ENCODE peak calls at places on chromosomes 11 and 22, in eight cellular contexts. M is mesendoderm, T is NCI-H2029, K is fibroblast of lung, W is posterior cingulate gyrus, U is uterus, O is lung microvascular endothelial cell, Y is A172. H is an unnamed sample.

GRCh38 chr11:87892291-87892690 is 283.0 kb downstream of the RAB38 start:
- DNase-seq in U (no peak), T (no peak), Y (peak; percentile 5), M (no peak), K (no peak), O (no peak), W (no peak), H (no peak)

GRCh38 chr11:27904358-27905055 is 203.4 kb downstream of the KIF18A start:
- DNase-seq in W (no peak), M (no peak), K (peak; percentile 30), U (no peak), Y (peak; percentile 74), O (peak; percentile 63), T (no peak), H (no peak)

GRCh38 chr11:120645639-120646038 is 134.1 kb downstream of the GRIK4 start:
- DNase-seq in M (peak; percentile 83), U (no peak), T (peak; percentile 34), Y (no peak), O (no peak), W (peak; percentile 66), K (no peak), H (peak; percentile 75)

GRCh38 chr22:37659066-37659896 is 758 bp downstream of the PDXP start:
- DNase-seq in O (no peak), W (no peak), T (no peak), M (no peak), U (no peak), Y (no peak), K (no peak), H (no peak)

GRCh38 chr11:64306876-64307622 is 1.7 kb downstream of the ESRRA start:
- DNase-seq in U (no peak), K (no peak), O (no peak), W (no peak), T (no peak), M (no peak), Y (no peak), H (no peak)

GRCh38 chr22:49544286-49544685 is 283.4 kb downstream of the BRD1 start:
- DNase-seq in M (no peak), Y (no peak), O (no peak), K (no peak), W (peak; percentile 15), U (no peak), T (no peak), H (peak; percentile 62)

GRCh38 chr11:46381836-46382643 is 571 bp downstream of the MDK start:
- DNase-seq in Y (no peak), O (peak; percentile 41), T (no peak), W (no peak), U (no peak), M (peak; percentile 73), K (no peak), H (peak; percentile 65)

GRCh38 chr22:41197046-41197807 is 7.9 kb upstream of the L3MBTL2 start:
- DNase-seq in K (peak; percentile 32), W (peak; percentile 98), T (peak; percentile 59), M (peak; percentile 80), U (peak; percentile 73), Y (peak; percentile 18), O (peak; percentile 62), H (peak; percentile 73)

GRCh38 chr11:126718319-126718718 is 282.3 kb downstream of the KIRREL3 start:
- DNase-seq in W (no peak), M (peak; percentile 19), O (no peak), K (no peak), U (no peak), T (no peak), Y (peak; percentile 8), H (no peak)

GRCh38 chr22:43479962-43480361 is 68.1 kb downstream of the MPPED1 start:
- DNase-seq in W (peak; percentile 51), O (no peak), M (no peak), K (no peak), U (no peak), T (no peak), Y (no peak), H (no peak)

GRCh38 chr11:61000426-61000825 is 28.9 kb downstream of the CD6 start:
- DNase-seq in W (no peak), Y (no peak), U (no peak), T (no peak), O (no peak), M (no peak), K (no peak), H (no peak)

GRCh38 chr11:86678823-86679222 is 6.4 kb upstream of the ME3 start:
- DNase-seq in M (no peak), W (no peak), U (no peak), K (no peak), O (no peak), Y (peak; percentile 53), T (no peak), H (no peak)

GRCh38 chr11:68601147-68601546 is 83.2 kb upstream of the GAL start:
- DNase-seq in Y (no peak), M (no peak), K (no peak), T (no peak), O (no peak), U (no peak), W (no peak), H (no peak)

GRCh38 chr22:36838119-36839030 is 21.5 kb upstream of the PVALB start:
- DNase-seq in M (no peak), W (no peak), K (no peak), Y (no peak), T (no peak), U (no peak), O (no peak), H (no peak)

GRCh38 chr11:15493921-15494630 is 379.4 kb downstream of the INSC start:
- DNase-seq in U (no peak), Y (no peak), O (no peak), W (no peak), T (peak; percentile 58), M (no peak), K (peak; percentile 34), H (no peak)

H was measured in ELF-1.